ENCODE peak calls at places on chromosomes 5 and 9, in seven cellular contexts. G, L, Z, O, Y, W and T are unnamed samples.

GRCh38 chr5:172864747-172865146 is 30.7 kb downstream of the ERGIC1 start:
- DNase-seq in G (no peak), L (no peak), Z (no peak), O (peak; percentile 0), Y (no peak), W (no peak), T (peak; percentile 65)

GRCh38 chr9:95381243-95381642 is 63.7 kb upstream of the FANCC start:
- DNase-seq in G (no peak), L (no peak), Z (peak; percentile 47), O (no peak), Y (no peak), W (peak; percentile 55), T (no peak)

GRCh38 chr5:57037355-57037754 is 85.4 kb upstream of the MIER3 start:
- DNase-seq in G (no peak), L (no peak), Z (peak; percentile 56), O (no peak), Y (no peak), W (peak; percentile 46), T (no peak)

GRCh38 chr9:84111726-84112125 is 131.1 kb downstream of the RMI1 start:
- DNase-seq in G (no peak), L (no peak), Z (no peak), O (no peak), Y (no peak), W (no peak), T (no peak)

GRCh38 chr9:86585422-86586143 is 231.4 kb upstream of the TUT7 start:
- DNase-seq in G (no peak), L (no peak), Z (no peak), O (no peak), Y (no peak), W (no peak), T (no peak)

GRCh38 chr9:129306318-129306973 is 128.4 kb upstream of the IER5L start:
- DNase-seq in G (no peak), L (peak; percentile 10), Z (no peak), O (no peak), Y (peak; percentile 38), W (no peak), T (peak; percentile 2)

GRCh38 chr5:88732181-88732633 is 150.8 kb downstream of the MEF2C start:
- DNase-seq in G (peak; percentile 26), L (no peak), Z (no peak), O (peak; percentile 54), Y (peak; percentile 69), W (no peak), T (peak; percentile 18)

GRCh38 chr5:66958984-66959641 is 237.5 kb downstream of the CD180 start:
- DNase-seq in G (peak; percentile 12), L (peak; percentile 25), Z (no peak), O (no peak), Y (peak; percentile 69), W (peak; percentile 44), T (peak; percentile 16)

GRCh38 chr9:8179381-8180053 is 379.9 kb upstream of the DMAC1 start:
- DNase-seq in G (no peak), L (no peak), Z (no peak), O (no peak), Y (no peak), W (no peak), T (no peak)

GRCh38 chr5:136023935-136024645 is 4.7 kb upstream of the TGFBI start:
- DNase-seq in G (no peak), L (no peak), Z (no peak), O (no peak), Y (peak; percentile 57), W (no peak), T (no peak)

GRCh38 chr5:140125637-140126036 is at the start of gene IGIP:
- DNase-seq in G (no peak), L (no peak), Z (no peak), O (no peak), Y (no peak), W (no peak), T (no peak)

GRCh38 chr5:59007460-59008063 is 424.7 kb downstream of the RAB3C start:
- DNase-seq in G (no peak), L (no peak), Z (peak; percentile 5), O (no peak), Y (no peak), W (no peak), T (no peak)

GRCh38 chr5:134625559-134625958 is 7.1 kb downstream of the SAR1B start:
- DNase-seq in G (no peak), L (no peak), Z (no peak), O (no peak), Y (no peak), W (no peak), T (no peak)
- H3K4me3 ChIP-seq in G (no peak overlapping the region), L (no peak overlapping the region), Z (no peak overlapping the region), O (no peak overlapping the region), Y (no peak overlapping the region), W (no peak overlapping the region), T (no peak overlapping the region)

DNA sequence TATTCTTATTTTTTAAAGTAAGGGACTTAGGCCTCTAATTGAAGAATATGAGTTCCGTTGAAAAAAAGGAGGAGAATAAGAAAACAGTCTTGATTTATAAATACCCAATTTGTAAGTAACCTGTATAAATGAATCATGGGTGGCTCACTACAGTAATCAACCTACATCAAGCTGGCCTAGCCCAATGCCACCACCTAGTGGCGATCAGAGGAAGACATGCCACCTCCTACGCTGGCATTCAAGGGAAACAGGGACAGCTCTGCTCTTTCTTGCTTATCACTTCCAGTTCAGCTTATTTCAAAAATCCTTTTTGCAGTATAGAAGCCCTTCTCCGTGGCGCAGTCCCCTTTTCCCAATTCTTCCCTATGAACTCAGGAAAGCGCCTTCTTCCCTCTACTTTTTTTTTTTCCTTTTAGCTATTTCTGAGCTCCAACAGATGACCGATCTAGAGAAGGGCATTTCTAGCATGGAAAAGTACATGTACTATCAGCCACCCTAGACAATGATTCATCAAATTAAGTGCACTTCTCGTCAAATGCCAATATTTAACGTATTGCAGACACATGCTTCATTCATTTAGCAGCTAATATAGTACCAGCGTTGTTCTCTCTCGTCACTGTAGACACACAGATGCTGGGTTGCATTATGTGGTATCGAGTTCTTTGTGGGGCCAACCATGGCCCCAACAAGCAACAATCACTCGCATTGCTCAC is 28.3 kb downstream of the PTPN3 start:
- DNase-seq in G (peak; percentile 60), L (peak; percentile 55), Z (peak; percentile 52), O (no peak), Y (peak; percentile 81), W (peak; percentile 86), T (peak; percentile 82)
- TF ChIP-seq POLR2A in G (no peak), L (no peak), Z (no peak), O (no peak), Y (no peak), W (no peak), T (no peak)

GRCh38 chr5:142000176-142000575 is 12.7 kb downstream of the GNPDA1 start:
- DNase-seq in G (no peak), L (no peak), Z (no peak), O (no peak), Y (no peak), W (no peak), T (no peak)
- H3K4me3 ChIP-seq in G (no peak overlapping the region), L (no peak overlapping the region), Z (no peak overlapping the region), O (no peak overlapping the region), Y (no peak overlapping the region), W (no peak overlapping the region), T (no peak overlapping the region)

DNA sequence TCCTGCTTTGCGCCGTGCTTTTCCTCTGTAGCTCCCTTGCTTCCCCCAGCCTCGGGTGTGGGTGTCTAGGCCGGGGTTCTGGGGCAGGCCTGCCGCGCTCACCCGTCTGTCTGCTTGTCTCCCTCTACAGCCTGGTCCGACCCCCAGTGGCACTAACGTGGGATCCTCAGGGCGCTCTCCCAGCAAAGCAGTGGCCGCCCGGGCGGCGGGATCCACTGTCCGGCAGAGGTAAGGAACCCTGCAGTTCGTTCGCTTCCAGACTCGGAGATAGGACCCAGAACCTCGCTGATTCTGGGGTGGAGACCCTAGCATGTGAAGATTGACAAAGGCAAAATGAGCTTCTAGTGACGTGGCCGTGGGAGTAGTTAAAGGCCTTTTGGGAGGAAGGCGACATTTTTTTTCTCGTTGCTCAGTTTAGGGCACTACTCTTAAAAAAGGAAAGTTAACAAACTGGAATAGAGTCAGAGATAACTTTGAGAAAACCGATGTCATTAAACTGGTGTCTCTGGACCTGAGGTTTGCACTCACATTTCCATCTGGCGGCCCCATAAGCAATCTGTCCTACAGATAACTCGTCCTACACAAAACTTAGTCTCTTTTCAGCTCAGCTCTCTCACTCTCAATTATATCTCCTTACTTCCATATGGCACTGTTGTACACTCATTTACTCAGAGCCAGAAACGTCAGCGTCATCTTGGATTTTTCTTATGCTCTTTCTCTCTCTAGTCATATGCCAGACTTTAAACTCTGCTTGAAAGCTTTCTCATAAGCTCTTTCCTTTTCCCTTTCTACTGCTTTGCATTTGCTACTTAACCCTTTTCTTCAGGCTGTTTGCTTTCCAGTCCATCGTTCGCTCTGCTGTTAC is 566 bp downstream of the SEC61B start:
- DNase-seq in G (no peak), L (no peak), Z (no peak), O (peak; percentile 64), Y (no peak), W (no peak), T (no peak)
- TF ChIP-seq POLR2A in G (no peak), L (no peak), Z (no peak), O (no peak), Y (no peak), W (no peak), T (no peak)

DNA sequence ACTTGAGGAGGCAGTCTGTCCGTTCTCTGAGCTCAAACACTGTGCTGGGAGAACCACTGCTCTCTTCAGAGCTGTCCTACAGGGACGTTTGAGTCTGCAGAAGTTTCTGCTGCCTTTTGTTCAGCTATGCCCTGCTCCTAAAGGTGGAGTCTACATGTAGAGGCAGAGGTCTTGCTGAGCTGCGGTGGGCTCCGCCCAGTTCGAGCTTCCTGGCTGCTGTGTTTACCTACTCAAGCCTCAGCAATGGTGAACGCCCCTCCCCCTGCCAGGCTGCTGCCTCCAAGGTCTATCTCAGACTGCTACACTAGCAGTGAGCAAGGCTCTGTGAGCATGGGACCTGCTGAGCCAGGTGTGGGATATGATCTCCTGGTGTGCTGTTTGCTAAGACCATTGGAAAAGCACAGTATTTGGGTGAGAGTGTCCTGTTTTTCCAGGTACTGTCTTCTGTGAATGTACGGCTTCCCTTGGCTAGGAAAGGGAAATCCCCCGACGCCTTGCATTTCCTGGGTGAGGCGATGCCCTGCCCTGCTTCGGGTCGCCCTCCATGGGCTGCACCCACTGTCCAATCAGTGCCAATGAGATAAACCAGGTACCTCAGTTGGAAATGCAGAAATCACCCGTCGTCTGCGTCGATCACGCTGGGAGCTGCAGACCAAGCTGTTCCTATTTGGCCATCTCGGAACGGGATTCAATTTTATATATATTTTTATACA is 58.5 kb downstream of the CNTRL start:
- DNase-seq in G (no peak), L (no peak), Z (peak; percentile 34), O (peak; percentile 58), Y (no peak), W (peak; percentile 4), T (peak; percentile 16)
- H3K4me3 ChIP-seq in G (no peak overlapping the region), L (no peak overlapping the region), Z (no peak overlapping the region), O (no peak overlapping the region), Y (no peak overlapping the region), W (no peak overlapping the region), T (no peak overlapping the region)

DNA sequence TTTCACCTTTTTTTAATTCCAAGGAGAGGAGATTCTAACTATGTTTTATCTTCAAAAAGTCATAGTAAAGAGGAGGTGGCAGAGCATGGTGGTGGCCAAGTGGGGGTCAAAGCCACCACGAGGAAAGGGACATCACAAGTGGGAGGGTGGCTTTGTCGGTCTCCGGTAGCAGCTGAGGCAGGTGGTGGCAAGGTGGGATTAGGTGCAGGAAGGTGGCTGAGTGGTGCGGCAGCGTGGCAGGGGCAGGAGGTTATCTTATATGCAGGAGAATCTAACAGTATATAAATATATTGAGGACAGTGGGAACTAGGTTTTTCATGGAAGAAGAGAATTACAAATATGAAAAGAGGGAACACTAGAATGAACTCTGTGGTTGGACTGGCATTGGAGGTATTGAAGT is 196.8 kb downstream of the FSTL4 start:
- DNase-seq in G (no peak), L (no peak), Z (no peak), O (no peak), Y (no peak), W (no peak), T (no peak)
- TF ChIP-seq POLR2A in G (no peak), L (no peak), Z (no peak), O (no peak), Y (no peak), W (no peak), T (no peak)

GRCh38 chr5:5178580-5178979 is 38.5 kb downstream of the ADAMTS16 start:
- DNase-seq in G (no peak), L (no peak), Z (no peak), O (no peak), Y (no peak), W (no peak), T (no peak)
- H3K4me3 ChIP-seq in G (no peak overlapping the region), L (no peak overlapping the region), Z (no peak overlapping the region), O (no peak overlapping the region), Y (no peak overlapping the region), W (no peak overlapping the region), T (no peak overlapping the region)